ENCODE peak calls at places on chromosomes 5 and 9, in four cellular contexts. J, C, M and X are unnamed samples.
A peak's percentile ranks its signal among the peaks of the same experiment; 100 is the strongest.

GRCh38 chr5:61596265-61596664 is 264.2 kb downstream of the ZSWIM6 start:
- DNase-seq in J (no peak), C (no peak), M (peak; percentile 20), X (no peak)

GRCh38 chr9:18847576-18848275 is 185.3 kb downstream of the SAXO1 start:
- DNase-seq in J (no peak), C (no peak), M (no peak), X (no peak)

GRCh38 chr9:107816187-107817021 is 326.8 kb upstream of the KLF4 start:
- DNase-seq in J (no peak), C (no peak), M (peak; percentile 60), X (no peak)

GRCh38 chr9:36426945-36427344 is 26.9 kb upstream of the RNF38 start:
- DNase-seq in J (no peak), C (no peak), M (no peak), X (no peak)

GRCh38 chr9:90881648-90882047 is 80.0 kb downstream of the SYK start:
- DNase-seq in J (no peak), C (no peak), M (no peak), X (no peak)

GRCh38 chr9:94806307-94806893 is 79.9 kb downstream of the AOPEP start:
- DNase-seq in J (peak; percentile 90), C (no peak), M (no peak), X (no peak)

GRCh38 chr5:134086215-134086942 is 28.1 kb upstream of the TCF7 start:
- DNase-seq in J (no peak), C (no peak), M (no peak), X (no peak)

GRCh38 chr9:129544766-129545165 is 76.1 kb downstream of the C9orf50 start:
- DNase-seq in J (no peak), C (no peak), M (no peak), X (no peak)

GRCh38 chr5:151058891-151059611 is 21.8 kb downstream of the TNIP1 start:
- DNase-seq in J (no peak), C (no peak), M (no peak), X (no peak)

GRCh38 chr5:132747693-132748440 is 641 bp downstream of the CCNI2 start:
- DNase-seq in J (no peak), C (no peak), M (peak; percentile 42), X (no peak)

GRCh38 chr5:43192558-43193170 is 639 bp downstream of the NIM1K start:
- DNase-seq in J (no peak), C (no peak), M (no peak), X (no peak)

GRCh38 chr5:158634713-158635112 is 465.0 kb downstream of the EBF1 start:
- DNase-seq in J (no peak), C (no peak), M (no peak), X (no peak)

GRCh38 chr9:88266416-88266815 is 121.8 kb upstream of the SPIN1 start:
- DNase-seq in J (no peak), C (no peak), M (no peak), X (no peak)

GRCh38 chr5:128084228-128085167 is 932 bp downstream of the SLC12A2 start:
- DNase-seq in J (no peak), C (no peak), M (peak; percentile 49), X (no peak)

GRCh38 chr5:5558593-5558992 is 136.1 kb downstream of the ICE1 start:
- DNase-seq in J (no peak), C (no peak), M (no peak), X (no peak)

GRCh38 chr5:81450940-81451339 is 57.0 kb upstream of the ACOT12 start:
- DNase-seq in J (peak; percentile 73), C (peak; percentile 89), M (no peak), X (no peak)

GRCh38 chr9:34651876-34652602 is at the start of gene IL11RA:
- DNase-seq in J (peak; percentile 91), C (peak; percentile 92), M (peak; percentile 97), X (peak; percentile 92)
- H3K4me1 ChIP-seq in J (peaks cover 28% of the 10 kb centered on the region), C (peaks cover 57% of the 10 kb centered on the region), M (peaks cover 9% of the 10 kb centered on the region), X (peaks cover 9% of the 10 kb centered on the region)

GRCh38 chr9:71442937-71443336 is 321.5 kb upstream of the TRPM3 start:
- DNase-seq in J (no peak), C (no peak), M (no peak), X (no peak)

GRCh38 chr9:71446081-71446480 is 322.2 kb downstream of the CEMIP2 start:
- DNase-seq in J (no peak), C (no peak), M (no peak), X (no peak)

DNA sequence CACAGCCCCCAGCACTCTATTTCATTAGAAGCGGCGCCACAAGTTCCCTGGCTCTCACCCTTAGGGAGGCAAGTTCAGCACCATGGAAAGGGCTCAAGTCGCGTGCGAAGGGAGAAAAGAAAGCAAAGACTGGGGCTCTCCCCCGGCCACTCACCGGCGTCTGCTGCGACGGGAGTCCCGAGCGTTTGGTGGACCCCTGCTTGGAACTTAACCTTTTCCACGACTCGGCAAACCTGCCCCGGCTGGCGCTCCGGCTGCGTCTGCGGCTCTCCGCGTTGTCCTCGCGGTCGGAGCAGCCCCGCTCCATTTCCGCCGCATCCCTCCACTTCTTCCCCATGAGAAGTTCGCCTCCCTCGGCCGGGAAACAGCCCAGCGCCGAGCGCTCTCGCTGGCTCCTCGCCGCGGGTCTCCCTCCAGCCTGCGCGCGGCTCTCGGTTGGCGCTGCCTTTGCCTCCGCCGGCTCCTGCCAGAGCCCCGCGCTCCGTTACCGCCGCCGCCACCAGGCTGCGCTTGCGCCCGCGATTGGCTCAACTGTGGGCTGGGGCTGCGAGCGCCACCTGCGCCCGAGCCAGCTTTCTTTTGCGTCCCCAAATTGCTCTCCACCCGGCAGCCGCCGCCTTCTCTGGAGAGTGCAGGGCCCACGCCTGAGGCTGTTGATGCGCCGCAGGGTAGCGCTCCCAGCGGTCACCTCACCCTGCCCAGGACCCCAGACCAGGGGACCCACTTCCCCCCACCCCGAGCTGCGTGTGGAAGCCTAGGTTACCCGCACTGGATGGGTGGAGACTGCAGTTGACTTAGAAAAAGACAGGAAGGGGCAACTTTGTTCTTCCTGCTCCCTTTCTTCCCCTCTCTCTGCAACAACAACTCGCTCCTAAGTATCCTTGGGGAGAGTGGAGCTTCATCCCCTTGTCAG is 321.6 kb downstream of the CEMIP2 start:
- DNase-seq in J (peak; percentile 48), C (peak; percentile 47), M (peak; percentile 42), X (peak; percentile 58)
- H3K4me3 ChIP-seq in J (peak overlapping the region; percentile 52), C (peak overlapping the region; percentile 32), M (peak overlapping the region; percentile 17), X (peak overlapping the region; percentile 63)

GRCh38 chr5:178346607-178347334 is 114.2 kb upstream of the PHYKPL start:
- DNase-seq in J (no peak), C (no peak), M (no peak), X (no peak)
- H3K27ac ChIP-seq in J (no peak overlapping the region), C (no peak overlapping the region), M (no peak overlapping the region), X (no peak overlapping the region)

DNA sequence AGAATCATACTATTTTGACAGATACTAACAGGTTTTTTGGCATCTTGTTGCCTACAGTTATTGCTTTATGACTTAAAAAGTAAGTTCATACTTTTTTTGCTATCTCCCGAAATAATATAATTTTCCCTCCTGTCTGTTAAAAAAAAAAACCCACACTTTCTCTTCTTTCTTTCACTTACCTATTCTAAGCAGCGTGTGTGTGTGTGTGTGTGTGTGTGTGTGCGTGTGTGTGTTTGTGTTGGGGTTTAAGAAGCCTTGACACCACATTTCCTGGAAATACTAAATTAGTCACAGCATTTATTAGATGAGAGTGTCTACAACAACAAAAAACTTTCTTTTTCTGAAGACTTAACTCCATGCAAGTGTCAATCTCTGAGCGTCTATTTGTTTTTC is 12.4 kb downstream of the TNFAIP8 start:
- DNase-seq in J (no peak), C (no peak), M (peak; percentile 32), X (no peak)
- H3K4me1 ChIP-seq in J (peaks cover 5% of the 10 kb centered on the region), C (peaks cover 12% of the 10 kb centered on the region), M (no peaks in the 10 kb centered on the region), X (peaks cover 2% of the 10 kb centered on the region)